ENCODE peak calls at places on chromosome 3, in five cellular contexts. One of them, this sample, is unnamed.

GRCh38 chr3:37625051-37625450 is 236.6 kb upstream of the CTDSPL start:
- DNase-seq in NCI-H1417: no peak
- DNase-seq in upper lobe of right lung: no peak
- DNase-seq in MV-4-11: no peak
- DNase-seq in RPMI8226: no peak
- DNase-seq in this sample: no peak

GRCh38 chr3:175207361-175207760 is 348.2 kb downstream of the NAALADL2 start:
- DNase-seq in NCI-H1417: no peak
- DNase-seq in upper lobe of right lung: no peak
- DNase-seq in MV-4-11: no peak
- DNase-seq in RPMI8226: no peak
- DNase-seq in this sample: no peak

GRCh38 chr3:108334698-108335097 is 38.4 kb downstream of the HHLA2 start:
- DNase-seq in NCI-H1417: no peak
- DNase-seq in upper lobe of right lung: no peak
- DNase-seq in MV-4-11: no peak
- DNase-seq in RPMI8226: no peak
- DNase-seq in this sample: no peak

GRCh38 chr3:180594631-180595348 is 7.2 kb upstream of the TTC14 start:
- DNase-seq in NCI-H1417: peak
- DNase-seq in upper lobe of right lung: no peak
- DNase-seq in MV-4-11: peak
- DNase-seq in RPMI8226: peak
- DNase-seq in this sample: no peak

GRCh38 chr3:29171583-29171990 is 109.3 kb upstream of the RBMS3 start:
- DNase-seq in NCI-H1417: no peak
- DNase-seq in upper lobe of right lung: no peak
- DNase-seq in MV-4-11: peak
- DNase-seq in RPMI8226: no peak
- DNase-seq in this sample: no peak

GRCh38 chr3:179760944-179761343 is 108.1 kb downstream of the USP13 start:
- DNase-seq in NCI-H1417: no peak
- DNase-seq in upper lobe of right lung: no peak
- DNase-seq in MV-4-11: peak
- DNase-seq in RPMI8226: no peak
- DNase-seq in this sample: no peak

GRCh38 chr3:52054689-52055511 is 1.5 kb downstream of the DUSP7 start:
- DNase-seq in NCI-H1417: peak
- DNase-seq in upper lobe of right lung: no peak
- DNase-seq in MV-4-11: no peak
- DNase-seq in RPMI8226: peak
- DNase-seq in this sample: no peak

GRCh38 chr3:141454906-141455602 is 31.8 kb upstream of the RASA2 start:
- DNase-seq in NCI-H1417: peak
- DNase-seq in upper lobe of right lung: no peak
- DNase-seq in MV-4-11: peak
- DNase-seq in RPMI8226: peak
- DNase-seq in this sample: peak

GRCh38 chr3:86173401-86173800 is 817.5 kb downstream of the VGLL3 start:
- DNase-seq in NCI-H1417: no peak
- DNase-seq in upper lobe of right lung: no peak
- DNase-seq in MV-4-11: no peak
- DNase-seq in RPMI8226: no peak
- DNase-seq in this sample: no peak

GRCh38 chr3:197718904-197719303 is 17.8 kb downstream of the RUBCN start:
- DNase-seq in NCI-H1417: no peak
- DNase-seq in upper lobe of right lung: peak
- DNase-seq in MV-4-11: no peak
- DNase-seq in RPMI8226: no peak
- DNase-seq in this sample: no peak

GRCh38 chr3:12901631-12902045 is 60.3 kb upstream of the RPL32 start:
- DNase-seq in NCI-H1417: no peak
- DNase-seq in upper lobe of right lung: no peak
- DNase-seq in MV-4-11: peak
- DNase-seq in RPMI8226: no peak
- DNase-seq in this sample: no peak

GRCh38 chr3:194565597-194566190 is 67.5 kb downstream of the TMEM44 start:
- DNase-seq in NCI-H1417: no peak
- DNase-seq in upper lobe of right lung: no peak
- DNase-seq in MV-4-11: no peak
- DNase-seq in RPMI8226: no peak
- DNase-seq in this sample: no peak

GRCh38 chr3:129793947-129794318 is 99.6 kb downstream of the TMCC1 start:
- DNase-seq in NCI-H1417: peak
- DNase-seq in upper lobe of right lung: no peak
- DNase-seq in MV-4-11: peak
- DNase-seq in RPMI8226: no peak
- DNase-seq in this sample: no peak

GRCh38 chr3:100893108-100893507 is 100.1 kb downstream of the ABI3BP start:
- DNase-seq in NCI-H1417: no peak
- DNase-seq in upper lobe of right lung: no peak
- DNase-seq in MV-4-11: peak
- DNase-seq in RPMI8226: no peak
- DNase-seq in this sample: no peak

This sample was measured in GM18507.